ENCODE peak calls at places on chromosomes 5 and 9, in eight cellular contexts. U, X, C, V, I, M, A and L are unnamed samples. For H3K4me1, the result is how much of the 10 kb centered on the place peaks cover.

GRCh38 chr5:172715931-172716682 is 54.9 kb downstream of the DUSP1 start:
- DNase-seq in I (no peak), A (peak), X (peak), C (no peak), U (no peak), M (no peak), V (peak), L (no peak)

GRCh38 chr9:72280913-72281500 is 84.0 kb downstream of the ZFAND5 start:
- DNase-seq in C (peak), X (peak), U (peak), A (peak), I (peak), M (peak), V (peak), L (peak)

GRCh38 chr5:150149618-150150017 is 6.0 kb downstream of the PDGFRB start:
- DNase-seq in M (no peak), V (no peak), U (no peak), A (no peak), C (no peak), I (no peak), X (no peak), L (no peak)

GRCh38 chr5:150650713-150651000 is 10.2 kb downstream of the SYNPO start:
- DNase-seq in C (no peak), U (no peak), V (no peak), M (no peak), A (no peak), X (no peak), I (no peak), L (no peak)

GRCh38 chr9:99040911-99041582 is 63.9 kb upstream of the TGFBR1 start:
- DNase-seq in I (no peak), V (no peak), X (peak), U (no peak), A (no peak), M (no peak), C (no peak), L (peak)

GRCh38 chr5:88539642-88540476 is 271.2 kb upstream of the TMEM161B start:
- DNase-seq in X (no peak), A (no peak), U (no peak), V (peak), I (no peak), C (no peak), M (no peak), L (no peak)

GRCh38 chr9:22005083-22005699 is 3.9 kb downstream of the CDKN2B start:
- DNase-seq in A (no peak), X (no peak), M (no peak), V (peak), I (no peak), U (no peak), C (peak), L (no peak)

GRCh38 chr5:32274548-32275420 is 38.0 kb downstream of the MTMR12 start:
- DNase-seq in U (no peak), C (no peak), M (no peak), X (no peak), A (no peak), I (no peak), V (no peak), L (no peak)

GRCh38 chr9:123358181-123358894 is 2.3 kb downstream of the CRB2 start:
- DNase-seq in U (no peak), M (no peak), I (no peak), X (no peak), A (no peak), V (peak), C (no peak), L (no peak)

GRCh38 chr5:97936246-97936645 is 753.2 kb upstream of the RIOK2 start:
- DNase-seq in V (no peak), I (no peak), U (no peak), A (no peak), C (no peak), X (no peak), M (no peak), L (no peak)

GRCh38 chr9:3852545-3852944 is 326.7 kb upstream of the RFX3 start:
- DNase-seq in X (no peak), V (no peak), U (no peak), I (no peak), C (no peak), M (peak), A (no peak), L (no peak)

GRCh38 chr9:114003756-114004155 is 74.3 kb downstream of the AMBP start:
- DNase-seq in I (no peak), X (no peak), U (peak), V (no peak), C (no peak), A (no peak), M (no peak), L (no peak)

GRCh38 chr9:105511486-105511885 is 46.4 kb upstream of the FKTN start:
- DNase-seq in X (no peak), M (no peak), U (no peak), V (no peak), I (no peak), A (no peak), C (no peak), L (no peak)

GRCh38 chr9:131423171-131423581 is 29.3 kb downstream of the PRRC2B start:
- DNase-seq in V (peak), U (peak), I (peak), A (peak), C (no peak), X (peak), M (peak), L (peak)

GRCh38 chr9:70112981-70113380 is 69.3 kb downstream of the MAMDC2 start:
- DNase-seq in X (peak), M (no peak), C (peak), V (no peak), U (no peak), A (no peak), I (no peak), L (no peak)

GRCh38 chr9:404229-404628 is 189.6 kb downstream of the DOCK8 start:
- DNase-seq in M (no peak), X (peak), I (no peak), U (no peak), A (no peak), C (no peak), V (no peak), L (peak)

GRCh38 chr5:121218086-121218485 is 633.6 kb upstream of the FTMT start:
- DNase-seq in A (no peak), M (no peak), C (no peak), U (no peak), V (no peak), I (no peak), X (no peak), L (no peak)

GRCh38 chr9:121372563-121373400 is 2.7 kb upstream of the STOM start:
- DNase-seq in M (peak), A (no peak), X (peak), U (no peak), C (no peak), V (no peak), I (no peak), L (peak)

GRCh38 chr9:2395814-2396213 is 225.8 kb upstream of the VLDLR start:
- DNase-seq in U (no peak), M (no peak), A (no peak), X (no peak), I (no peak), V (no peak), C (no peak), L (no peak)

GRCh38 chr5:103424008-103424407 is 138.6 kb downstream of the NUDT12 start:
- DNase-seq in I (no peak), V (no peak), C (no peak), M (no peak), U (no peak), X (peak), A (no peak), L (no peak)

GRCh38 chr5:133842846-133843725 is 125.3 kb downstream of the C5orf15 start:
- DNase-seq in A (no peak), I (no peak), U (peak), X (no peak), C (no peak), M (no peak), V (no peak), L (no peak)

GRCh38 chr9:107712390-107712789 is 222.8 kb upstream of the KLF4 start:
- DNase-seq in I (no peak), V (no peak), M (no peak), A (peak), X (peak), C (no peak), U (no peak), L (peak)

GRCh38 chr5:112917453-112918005 is 4.5 kb downstream of the REEP5 start:
- DNase-seq in X (peak), U (no peak), I (no peak), M (no peak), V (peak), A (no peak), C (peak), L (no peak)

GRCh38 chr9:137077010-137077747 is at the start of gene UAP1L1:
- DNase-seq in V (peak), A (no peak), M (peak), C (peak), I (peak), X (peak), U (peak), L (no peak)

GRCh38 chr5:133401731-133402347 is 210.5 kb downstream of the FSTL4 start:
- DNase-seq in C (peak), A (no peak), V (no peak), U (no peak), M (no peak), X (no peak), I (no peak), L (no peak)

GRCh38 chr5:38396766-38397165 is 138.4 kb downstream of the EGFLAM start:
- DNase-seq in U (no peak), I (no peak), M (no peak), C (no peak), A (no peak), V (no peak), X (no peak), L (no peak)

GRCh38 chr5:71455427-71456361 is at the start of gene BDP1:
- DNase-seq in I (peak), X (peak), A (peak), M (peak), U (peak), V (peak), C (peak), L (peak)

GRCh38 chr5:180159756-180160155 is 49.3 kb downstream of the RASGEF1C start:
- DNase-seq in M (no peak), U (no peak), V (no peak), C (no peak), X (no peak), I (no peak), A (no peak), L (no peak)

GRCh38 chr9:132591244-132591643 is 8.8 kb downstream of the BARHL1 start:
- DNase-seq in V (peak), A (no peak), X (no peak), U (no peak), C (no peak), I (no peak), M (no peak), L (no peak)

GRCh38 chr9:15915711-15916110 is 362.9 kb downstream of the CCDC171 start:
- DNase-seq in C (no peak), U (no peak), I (no peak), M (no peak), A (no peak), V (peak), X (peak), L (peak)

GRCh38 chr9:126327016-126327749 is 554 bp downstream of the MVB12B start:
- DNase-seq in X (no peak), A (peak), C (peak), I (peak), M (no peak), V (peak), U (no peak), L (no peak)

GRCh38 chr5:4730279-4730678 is 409.9 kb upstream of the ADAMTS16 start:
- DNase-seq in X (no peak), U (no peak), I (no peak), V (no peak), M (no peak), A (no peak), C (no peak), L (no peak)

GRCh38 chr5:147455321-147455720 is 54.5 kb downstream of the DPYSL3 start:
- DNase-seq in I (no peak), V (peak), M (peak), A (no peak), U (peak), C (no peak), X (no peak), L (no peak)
- H3K27ac ChIP-seq in I (peak), V (peak), M (peak), A (no peak), U (peak), C (no peak), X (no peak), L (no peak)

GRCh38 chr9:129462360-129462759 is 158.5 kb downstream of the C9orf50 start:
- DNase-seq in C (no peak), M (no peak), A (no peak), U (no peak), V (no peak), X (no peak), I (no peak), L (no peak)
- H3K4me1 ChIP-seq in C (under half), M (half or more), A (half or more), U (half or more), V (under half), X (under half), I (under half), L (under half)

GRCh38 chr9:25681270-25681669 is 3.0 kb upstream of the TUSC1 start:
- DNase-seq in V (no peak), X (peak), I (no peak), C (no peak), M (no peak), A (no peak), U (no peak), L (peak)

GRCh38 chr9:25677301-25678146 is 720 bp downstream of the TUSC1 start:
- DNase-seq in V (peak), C (peak), U (peak), M (peak), A (peak), X (peak), I (peak), L (peak)

GRCh38 chr9:25678846-25679360 is 659 bp upstream of the TUSC1 start:
- DNase-seq in M (no peak), C (no peak), A (no peak), I (no peak), X (no peak), U (no peak), V (no peak), L (peak)

DNA sequence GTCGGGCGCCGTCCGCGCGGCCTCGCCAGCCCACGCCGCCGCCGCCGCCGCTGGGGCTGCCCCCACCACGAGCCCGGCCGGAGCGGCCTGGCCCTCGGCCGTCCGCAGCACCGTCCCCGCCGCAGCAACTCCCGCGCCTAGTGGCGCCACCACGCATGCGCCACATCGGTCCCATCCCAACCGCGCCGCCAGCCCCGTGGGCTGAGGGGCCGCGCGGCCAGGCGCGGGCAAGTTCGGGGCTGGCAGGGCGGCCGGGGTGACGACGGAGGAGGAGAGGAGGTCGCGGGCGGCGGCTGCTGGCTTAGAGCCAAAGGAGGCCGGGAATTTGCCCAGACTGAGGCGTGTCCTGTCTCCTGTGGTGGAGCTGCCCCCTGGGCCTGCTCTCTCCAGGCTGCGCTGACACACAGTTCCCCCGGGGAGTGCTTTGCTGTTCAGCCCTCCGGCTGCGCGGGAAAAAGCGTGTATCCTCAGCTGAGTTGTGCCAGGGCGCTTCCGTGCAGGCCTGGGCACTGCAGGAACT is at the start of gene TUSC1:
- DNase-seq in V (peak), I (peak), M (peak), U (peak), C (peak), X (peak), A (peak), L (peak)
- H3K27ac ChIP-seq in V (no peak), I (peak), M (peak), U (peak), C (no peak), X (peak), A (peak), L (peak)

GRCh38 chr5:164614707-164615106 is 1109.3 kb downstream of the MAT2B start:
- DNase-seq in M (no peak), A (no peak), I (no peak), C (no peak), X (no peak), U (no peak), V (no peak), L (no peak)

GRCh38 chr5:164617290-164617689 is 1111.9 kb downstream of the MAT2B start:
- DNase-seq in X (no peak), C (no peak), V (no peak), I (no peak), U (no peak), A (no peak), M (no peak), L (no peak)
- H3K4me1 ChIP-seq in X (under half), C (under half), V (under half), I (under half), U (under half), A (under half), M (under half), L (under half)

GRCh38 chr5:39517800-39518199 is 93.0 kb upstream of the DAB2 start:
- DNase-seq in M (no peak), C (no peak), U (no peak), A (peak), I (no peak), X (peak), V (no peak), L (peak)

GRCh38 chr5:39518516-39518915 is 93.7 kb upstream of the DAB2 start:
- DNase-seq in C (no peak), I (no peak), X (peak), M (no peak), A (no peak), V (no peak), U (no peak), L (no peak)

GRCh38 chr5:39513236-39513635 is 88.5 kb upstream of the DAB2 start:
- DNase-seq in I (no peak), A (no peak), M (no peak), U (no peak), C (no peak), V (no peak), X (peak), L (peak)
- H3K27ac ChIP-seq in I (no peak), A (peak), M (no peak), U (no peak), C (no peak), V (no peak), X (peak), L (no peak)